ENCODE peak calls at places on chromosome 12, in four cellular contexts. One of them, this sample, is unnamed.

GRCh38 chr12:91920276-91920675 is 225.4 kb downstream of the BTG1 start:
- DNase-seq in stomach: no peak
- DNase-seq in psoas muscle: no peak
- DNase-seq in foreskin keratinocyte: peak; percentile 26
- DNase-seq in this sample: no peak

GRCh38 chr12:4771172-4771959 is 51.2 kb downstream of the GALNT8 start:
- DNase-seq in stomach: no peak
- DNase-seq in psoas muscle: no peak
- DNase-seq in foreskin keratinocyte: no peak
- DNase-seq in this sample: no peak

GRCh38 chr12:58844161-58844560 is 76.1 kb downstream of the LRIG3 start:
- DNase-seq in stomach: no peak
- DNase-seq in psoas muscle: no peak
- DNase-seq in foreskin keratinocyte: peak; percentile 43
- DNase-seq in this sample: no peak

GRCh38 chr12:129659927-129660326 is 243.9 kb downstream of the TMEM132D start:
- DNase-seq in stomach: no peak
- DNase-seq in psoas muscle: no peak
- DNase-seq in foreskin keratinocyte: no peak
- DNase-seq in this sample: no peak

GRCh38 chr12:115619061-115619460 is 658.4 kb downstream of the MED13L start:
- DNase-seq in stomach: no peak
- DNase-seq in psoas muscle: no peak
- DNase-seq in foreskin keratinocyte: no peak
- DNase-seq in this sample: no peak

GRCh38 chr12:65875635-65876034 is 51.4 kb downstream of the HMGA2 start:
- DNase-seq in stomach: no peak
- DNase-seq in psoas muscle: no peak
- DNase-seq in foreskin keratinocyte: no peak
- DNase-seq in this sample: no peak

GRCh38 chr12:19710811-19711793 is 271.8 kb downstream of the AEBP2 start:
- DNase-seq in stomach: no peak
- DNase-seq in psoas muscle: no peak
- DNase-seq in foreskin keratinocyte: no peak
- DNase-seq in this sample: no peak

GRCh38 chr12:109744991-109745942 is 31.6 kb downstream of the FAM222A start:
- DNase-seq in stomach: peak; percentile 47
- DNase-seq in psoas muscle: no peak
- DNase-seq in foreskin keratinocyte: peak; percentile 45
- DNase-seq in this sample: no peak

GRCh38 chr12:28026701-28027100 is 54.2 kb upstream of the PTHLH start:
- DNase-seq in stomach: no peak
- DNase-seq in psoas muscle: no peak
- DNase-seq in foreskin keratinocyte: peak; percentile 87
- DNase-seq in this sample: no peak

GRCh38 chr12:101078144-101078543 is 131.9 kb downstream of the SLC5A8 start:
- DNase-seq in stomach: no peak
- DNase-seq in psoas muscle: no peak
- DNase-seq in foreskin keratinocyte: no peak
- DNase-seq in this sample: no peak

GRCh38 chr12:6684609-6685008 is 4.6 kb downstream of the ZNF384 start:
- DNase-seq in stomach: no peak
- DNase-seq in psoas muscle: no peak
- DNase-seq in foreskin keratinocyte: no peak
- DNase-seq in this sample: peak; percentile 74

GRCh38 chr12:19026035-19026434 is 103.5 kb upstream of the PLEKHA5 start:
- DNase-seq in stomach: no peak
- DNase-seq in psoas muscle: no peak
- DNase-seq in foreskin keratinocyte: no peak
- DNase-seq in this sample: no peak

GRCh38 chr12:58225067-58225877 is 283.9 kb downstream of the ATP23 start:
- DNase-seq in stomach: no peak
- DNase-seq in psoas muscle: no peak
- DNase-seq in foreskin keratinocyte: no peak
- DNase-seq in this sample: no peak

GRCh38 chr12:20596036-20596435 is 99.1 kb upstream of the SLCO1C1 start:
- DNase-seq in stomach: no peak
- DNase-seq in psoas muscle: no peak
- DNase-seq in foreskin keratinocyte: no peak
- DNase-seq in this sample: no peak

GRCh38 chr12:71942259-71942658 is 3.6 kb downstream of the TPH2 start:
- DNase-seq in stomach: no peak
- DNase-seq in psoas muscle: no peak
- DNase-seq in foreskin keratinocyte: no peak
- DNase-seq in this sample: no peak

GRCh38 chr12:91582799-91583198 is 400.2 kb upstream of the DCN start:
- DNase-seq in stomach: no peak
- DNase-seq in psoas muscle: no peak
- DNase-seq in foreskin keratinocyte: no peak
- DNase-seq in this sample: no peak

GRCh38 chr12:95220190-95220589 is 2.6 kb downstream of the VEZT start:
- DNase-seq in stomach: no peak
- DNase-seq in psoas muscle: no peak
- DNase-seq in foreskin keratinocyte: no peak
- DNase-seq in this sample: no peak
- H3K27me3 ChIP-seq in stomach: no peaks in the 10 kb centered on the region
- H3K27me3 ChIP-seq in psoas muscle: no peaks in the 10 kb centered on the region
- H3K27me3 ChIP-seq in foreskin keratinocyte: no peaks in the 10 kb centered on the region
- H3K27me3 ChIP-seq in this sample: peaks cover 5% of the 10 kb centered on the region

GRCh38 chr12:132329739-132330548 is 555 bp upstream of the GALNT9 start:
- DNase-seq in stomach: no peak
- DNase-seq in psoas muscle: no peak
- DNase-seq in foreskin keratinocyte: no peak
- DNase-seq in this sample: no peak

GRCh38 chr12:132333273-132333672 is 3.9 kb upstream of the GALNT9 start:
- DNase-seq in stomach: no peak
- DNase-seq in psoas muscle: no peak
- DNase-seq in foreskin keratinocyte: no peak
- DNase-seq in this sample: no peak

GRCh38 chr12:132329036-132329738 is at the start of gene GALNT9:
- DNase-seq in stomach: no peak
- DNase-seq in psoas muscle: no peak
- DNase-seq in foreskin keratinocyte: no peak
- DNase-seq in this sample: no peak

GRCh38 chr12:132328282-132329029 is 933 bp downstream of the GALNT9 start:
- DNase-seq in stomach: no peak
- DNase-seq in psoas muscle: no peak
- DNase-seq in foreskin keratinocyte: no peak
- DNase-seq in this sample: no peak

DNA sequence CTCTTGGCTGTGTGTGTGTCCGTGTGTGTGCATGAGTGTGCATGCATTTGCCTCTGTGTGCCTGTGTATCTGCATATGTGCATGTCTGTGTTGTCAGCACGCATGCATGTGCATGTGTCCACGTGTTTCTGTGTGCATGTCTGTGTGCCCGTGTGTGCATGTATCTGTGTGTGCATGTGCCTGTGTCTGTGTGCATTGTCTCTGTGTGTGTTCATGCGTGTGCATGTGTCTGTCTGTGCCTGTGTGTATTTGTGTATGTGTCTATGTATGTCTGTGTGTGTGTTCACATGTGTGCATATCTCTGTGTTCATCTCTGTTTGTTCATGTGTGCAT is 1.1 kb upstream of the GALNT9 start:
- DNase-seq in stomach: no peak
- DNase-seq in psoas muscle: no peak
- DNase-seq in foreskin keratinocyte: no peak
- DNase-seq in this sample: no peak
- H3K27me3 ChIP-seq in stomach: peaks cover 27% of the 10 kb centered on the region
- H3K27me3 ChIP-seq in psoas muscle: peaks cover 27% of the 10 kb centered on the region
- H3K27me3 ChIP-seq in foreskin keratinocyte: peaks cover 23% of the 10 kb centered on the region
- H3K27me3 ChIP-seq in this sample: peaks cover 7% of the 10 kb centered on the region

GRCh38 chr12:53737951-53738833 is 10.9 kb upstream of the CALCOCO1 start:
- DNase-seq in stomach: peak; percentile 48
- DNase-seq in psoas muscle: no peak
- DNase-seq in foreskin keratinocyte: no peak
- DNase-seq in this sample: peak; percentile 39

GRCh38 chr12:53736602-53737493 is 9.6 kb upstream of the CALCOCO1 start:
- DNase-seq in stomach: no peak
- DNase-seq in psoas muscle: no peak
- DNase-seq in foreskin keratinocyte: no peak
- DNase-seq in this sample: no peak

GRCh38 chr12:53738834-53739284 is 11.6 kb upstream of the CALCOCO1 start:
- DNase-seq in stomach: no peak
- DNase-seq in psoas muscle: no peak
- DNase-seq in foreskin keratinocyte: no peak
- DNase-seq in this sample: no peak

GRCh38 chr12:53735556-53735955 is 8.3 kb upstream of the CALCOCO1 start:
- DNase-seq in stomach: peak; percentile 85
- DNase-seq in psoas muscle: peak; percentile 33
- DNase-seq in foreskin keratinocyte: no peak
- DNase-seq in this sample: no peak

GRCh38 chr12:53737494-53737808 is 10.2 kb upstream of the CALCOCO1 start:
- DNase-seq in stomach: no peak
- DNase-seq in psoas muscle: no peak
- DNase-seq in foreskin keratinocyte: no peak
- DNase-seq in this sample: no peak
- H3K27me3 ChIP-seq in stomach: peaks cover 8% of the 10 kb centered on the region
- H3K27me3 ChIP-seq in psoas muscle: no peaks in the 10 kb centered on the region
- H3K27me3 ChIP-seq in foreskin keratinocyte: peaks cover 51% of the 10 kb centered on the region
- H3K27me3 ChIP-seq in this sample: peaks cover 51% of the 10 kb centered on the region

GRCh38 chr12:31890295-31891285 is 68.6 kb upstream of the RESF1 start:
- DNase-seq in stomach: no peak
- DNase-seq in psoas muscle: no peak
- DNase-seq in foreskin keratinocyte: no peak
- DNase-seq in this sample: peak; percentile 78

DNA sequence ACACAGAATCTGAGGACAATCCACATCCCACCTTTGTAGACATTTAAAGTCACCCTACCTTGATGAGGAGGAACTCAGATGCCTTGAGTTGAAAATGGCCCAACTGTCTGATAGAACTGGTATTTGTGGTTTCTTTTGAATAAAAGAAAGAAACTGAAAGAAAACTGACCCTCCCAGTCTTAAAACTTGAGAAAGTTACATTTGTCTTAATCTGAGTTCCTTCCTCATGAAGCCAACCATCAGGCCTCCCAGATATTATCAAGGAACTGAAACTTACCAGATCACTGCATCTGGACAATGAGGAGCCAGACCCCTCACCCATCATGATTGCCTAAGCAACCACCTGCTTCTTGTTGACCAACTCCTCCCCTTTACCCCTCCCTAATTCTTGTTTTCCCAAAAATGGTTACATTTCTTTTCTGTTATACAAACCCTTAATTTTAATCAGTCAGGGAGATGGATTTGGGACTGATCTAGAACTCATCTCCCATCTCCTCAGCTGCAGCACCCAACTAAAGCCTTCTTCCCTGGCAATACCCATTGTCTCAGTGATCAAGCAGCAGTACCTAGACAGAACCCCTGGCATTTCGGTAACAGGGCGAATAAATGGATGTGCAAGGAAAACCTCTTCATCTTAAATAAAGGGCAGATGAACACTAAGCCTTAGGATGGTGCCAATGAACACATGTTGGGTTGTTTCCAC is 72.0 kb upstream of the RESF1 start:
- DNase-seq in stomach: no peak
- DNase-seq in psoas muscle: no peak
- DNase-seq in foreskin keratinocyte: no peak
- DNase-seq in this sample: no peak
- H3K27me3 ChIP-seq in stomach: no peaks in the 10 kb centered on the region
- H3K27me3 ChIP-seq in psoas muscle: no peaks in the 10 kb centered on the region
- H3K27me3 ChIP-seq in foreskin keratinocyte: no peaks in the 10 kb centered on the region
- H3K27me3 ChIP-seq in this sample: no peaks in the 10 kb centered on the region

DNA sequence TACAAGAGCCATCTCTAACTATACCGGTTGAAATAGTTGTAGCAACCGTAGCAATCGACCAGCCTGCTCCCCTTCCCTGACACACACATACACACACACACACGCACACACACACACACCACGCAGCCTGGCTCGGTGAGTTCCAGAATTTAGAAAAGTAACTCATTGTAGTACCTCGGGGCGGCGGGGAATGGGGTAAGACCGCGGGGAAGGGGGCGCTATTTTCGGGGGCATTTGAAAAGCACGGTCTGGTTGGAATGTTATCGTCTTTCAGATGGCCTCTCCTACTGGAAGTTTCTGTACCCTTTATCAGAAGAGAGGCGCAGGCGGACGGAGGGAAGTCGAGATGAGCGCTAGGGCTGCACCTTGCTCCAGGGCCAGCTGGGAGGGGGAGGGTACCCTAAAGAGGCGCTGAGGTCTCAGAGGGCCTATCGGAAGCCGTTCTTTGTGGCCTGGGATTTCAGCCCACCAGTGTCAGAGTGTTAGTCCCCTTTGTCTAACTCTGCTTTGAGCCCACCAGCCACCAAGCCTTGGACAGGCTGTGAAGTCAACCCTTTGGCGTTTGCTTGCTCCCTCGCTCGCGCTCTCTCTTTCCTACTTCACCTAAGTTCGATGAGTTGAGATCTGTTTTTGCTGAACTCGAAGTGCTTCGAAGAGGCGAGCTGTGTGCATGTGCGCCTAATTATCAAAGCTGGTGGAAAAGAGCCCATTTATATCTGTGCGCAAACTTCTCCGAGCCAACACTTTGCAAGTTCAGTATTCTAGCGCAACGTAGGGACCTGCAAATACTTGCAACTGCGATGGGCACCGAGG is 844 bp downstream of the COL2A1 start:
- DNase-seq in stomach: no peak
- DNase-seq in psoas muscle: no peak
- DNase-seq in foreskin keratinocyte: peak; percentile 15
- DNase-seq in this sample: no peak
- H3K27me3 ChIP-seq in stomach: peaks cover 15% of the 10 kb centered on the region
- H3K27me3 ChIP-seq in psoas muscle: peaks cover 19% of the 10 kb centered on the region
- H3K27me3 ChIP-seq in foreskin keratinocyte: peaks cover 64% of the 10 kb centered on the region
- H3K27me3 ChIP-seq in this sample: peaks cover 52% of the 10 kb centered on the region

DNA sequence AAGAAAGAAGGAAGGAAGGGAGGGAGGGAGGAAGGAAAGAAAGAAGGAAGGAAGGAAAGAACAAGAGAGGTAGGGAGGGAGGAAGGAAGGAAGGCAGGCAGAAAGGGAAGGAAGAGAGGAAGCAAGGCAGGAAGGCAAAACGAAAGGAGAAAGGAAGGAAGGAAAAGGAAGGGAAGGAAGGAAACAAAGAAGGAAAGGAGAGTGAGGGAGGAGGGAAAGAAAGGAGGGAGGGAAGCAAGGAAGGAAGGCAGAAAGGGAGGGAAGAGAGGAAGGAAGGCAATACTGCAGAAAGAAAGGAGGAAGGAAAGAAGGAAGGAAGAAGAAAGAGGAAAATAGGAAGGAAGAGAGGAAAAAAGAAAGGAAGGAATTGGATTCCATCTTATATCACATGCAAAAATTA is 1303.1 kb upstream of the TMEM132C start:
- DNase-seq in stomach: no peak
- DNase-seq in psoas muscle: no peak
- DNase-seq in foreskin keratinocyte: no peak
- DNase-seq in this sample: no peak
- H3K27me3 ChIP-seq in stomach: no peaks in the 10 kb centered on the region
- H3K27me3 ChIP-seq in psoas muscle: no peaks in the 10 kb centered on the region
- H3K27me3 ChIP-seq in foreskin keratinocyte: no peaks in the 10 kb centered on the region
- H3K27me3 ChIP-seq in this sample: no peaks in the 10 kb centered on the region

GRCh38 chr12:132388379-132389015 is 59.1 kb upstream of the GALNT9 start:
- DNase-seq in stomach: no peak
- DNase-seq in psoas muscle: no peak
- DNase-seq in foreskin keratinocyte: no peak
- DNase-seq in this sample: no peak

GRCh38 chr12:132385923-132386751 is 56.7 kb upstream of the GALNT9 start:
- DNase-seq in stomach: no peak
- DNase-seq in psoas muscle: no peak
- DNase-seq in foreskin keratinocyte: no peak
- DNase-seq in this sample: no peak

GRCh38 chr12:132386926-132387497 is 57.6 kb upstream of the GALNT9 start:
- DNase-seq in stomach: no peak
- DNase-seq in psoas muscle: no peak
- DNase-seq in foreskin keratinocyte: no peak
- DNase-seq in this sample: no peak

GRCh38 chr12:132385375-132385774 is 56.0 kb upstream of the GALNT9 start:
- DNase-seq in stomach: no peak
- DNase-seq in psoas muscle: no peak
- DNase-seq in foreskin keratinocyte: no peak
- DNase-seq in this sample: no peak

GRCh38 chr12:132384916-132385315 is 55.5 kb upstream of the GALNT9 start:
- DNase-seq in stomach: no peak
- DNase-seq in psoas muscle: no peak
- DNase-seq in foreskin keratinocyte: no peak
- DNase-seq in this sample: no peak
- H3K27me3 ChIP-seq in stomach: peaks cover 8% of the 10 kb centered on the region
- H3K27me3 ChIP-seq in psoas muscle: peaks cover 16% of the 10 kb centered on the region
- H3K27me3 ChIP-seq in foreskin keratinocyte: peaks cover 34% of the 10 kb centered on the region
- H3K27me3 ChIP-seq in this sample: peaks cover 7% of the 10 kb centered on the region

This sample was measured in CD4-positive, CD25-positive, alpha-beta regulatory T cell.